ENCODE peak calls at places on chromosomes 1 and 21, in eight cellular contexts. One of them, this sample, is unnamed.
A peak's percentile ranks its signal among the peaks of the same experiment; 100 is the strongest.

GRCh38 chr1:172733815-172734214 is 74.9 kb downstream of the FASLG start:
- DNase-seq in adipocyte: no peak
- DNase-seq in PC-3: no peak
- DNase-seq in fibroblast of lung: no peak
- DNase-seq in neuronal stem cell: no peak
- DNase-seq in neural progenitor cell: no peak
- DNase-seq in endothelial cell of umbilical vein: no peak
- DNase-seq in IMR-90: no peak
- DNase-seq in this sample: no peak

GRCh38 chr1:67973061-67973460 is 77.4 kb downstream of the DIRAS3 start:
- DNase-seq in adipocyte: no peak
- DNase-seq in PC-3: no peak
- DNase-seq in fibroblast of lung: peak; percentile 68
- DNase-seq in neuronal stem cell: no peak
- DNase-seq in neural progenitor cell: no peak
- DNase-seq in endothelial cell of umbilical vein: no peak
- DNase-seq in IMR-90: peak; percentile 16
- DNase-seq in this sample: no peak

GRCh38 chr1:53587252-53587992 is 128.2 kb downstream of the DMRTB1 start:
- DNase-seq in adipocyte: no peak
- DNase-seq in PC-3: no peak
- DNase-seq in fibroblast of lung: no peak
- DNase-seq in neuronal stem cell: no peak
- DNase-seq in neural progenitor cell: no peak
- DNase-seq in endothelial cell of umbilical vein: no peak
- DNase-seq in IMR-90: no peak
- DNase-seq in this sample: no peak

GRCh38 chr1:172359531-172359991 is 60.9 kb upstream of the C1orf105 start:
- DNase-seq in adipocyte: peak; percentile 53
- DNase-seq in PC-3: peak; percentile 98
- DNase-seq in fibroblast of lung: peak; percentile 94
- DNase-seq in neuronal stem cell: no peak
- DNase-seq in neural progenitor cell: no peak
- DNase-seq in endothelial cell of umbilical vein: peak; percentile 90
- DNase-seq in IMR-90: peak; percentile 54
- DNase-seq in this sample: no peak

GRCh38 chr21:42472521-42472920 is 23.5 kb downstream of the RSPH1 start:
- DNase-seq in adipocyte: no peak
- DNase-seq in PC-3: no peak
- DNase-seq in fibroblast of lung: no peak
- DNase-seq in neuronal stem cell: no peak
- DNase-seq in neural progenitor cell: no peak
- DNase-seq in endothelial cell of umbilical vein: no peak
- DNase-seq in IMR-90: no peak
- DNase-seq in this sample: no peak

GRCh38 chr1:62800274-62800673 is 16.3 kb downstream of the ATG4C start:
- DNase-seq in adipocyte: no peak
- DNase-seq in PC-3: no peak
- DNase-seq in fibroblast of lung: no peak
- DNase-seq in neuronal stem cell: no peak
- DNase-seq in neural progenitor cell: no peak
- DNase-seq in endothelial cell of umbilical vein: no peak
- DNase-seq in IMR-90: no peak
- DNase-seq in this sample: no peak

GRCh38 chr1:53541761-53542550 is 82.8 kb downstream of the DMRTB1 start:
- DNase-seq in adipocyte: peak; percentile 98
- DNase-seq in PC-3: peak; percentile 35
- DNase-seq in fibroblast of lung: peak; percentile 91
- DNase-seq in neuronal stem cell: no peak
- DNase-seq in neural progenitor cell: peak; percentile 54
- DNase-seq in endothelial cell of umbilical vein: no peak
- DNase-seq in IMR-90: peak; percentile 90
- DNase-seq in this sample: no peak

GRCh38 chr21:33901421-33902288 is 13.9 kb downstream of the ATP5PO start:
- DNase-seq in adipocyte: peak; percentile 70
- DNase-seq in PC-3: peak; percentile 55
- DNase-seq in fibroblast of lung: peak; percentile 70
- DNase-seq in neuronal stem cell: no peak
- DNase-seq in neural progenitor cell: peak; percentile 74
- DNase-seq in endothelial cell of umbilical vein: peak; percentile 56
- DNase-seq in IMR-90: peak; percentile 67
- DNase-seq in this sample: peak; percentile 40

GRCh38 chr1:12591267-12591938 is 26.6 kb downstream of the DHRS3 start:
- DNase-seq in adipocyte: no peak
- DNase-seq in PC-3: no peak
- DNase-seq in fibroblast of lung: peak; percentile 60
- DNase-seq in neuronal stem cell: no peak
- DNase-seq in neural progenitor cell: no peak
- DNase-seq in endothelial cell of umbilical vein: no peak
- DNase-seq in IMR-90: no peak
- DNase-seq in this sample: no peak

GRCh38 chr1:212178830-212179370 is 106.3 kb upstream of the PPP2R5A start:
- DNase-seq in adipocyte: no peak
- DNase-seq in PC-3: no peak
- DNase-seq in fibroblast of lung: no peak
- DNase-seq in neuronal stem cell: no peak
- DNase-seq in neural progenitor cell: no peak
- DNase-seq in endothelial cell of umbilical vein: no peak
- DNase-seq in IMR-90: peak; percentile 7
- DNase-seq in this sample: no peak

GRCh38 chr1:51906306-51907078 is 28.0 kb upstream of the NRDC start:
- DNase-seq in adipocyte: peak; percentile 67
- DNase-seq in PC-3: peak; percentile 22
- DNase-seq in fibroblast of lung: peak; percentile 66
- DNase-seq in neuronal stem cell: no peak
- DNase-seq in neural progenitor cell: no peak
- DNase-seq in endothelial cell of umbilical vein: no peak
- DNase-seq in IMR-90: peak; percentile 82
- DNase-seq in this sample: no peak

GRCh38 chr1:154155282-154155681 is 409 bp upstream of the NUP210L start:
- DNase-seq in adipocyte: peak; percentile 55
- DNase-seq in PC-3: no peak
- DNase-seq in fibroblast of lung: no peak
- DNase-seq in neuronal stem cell: no peak
- DNase-seq in neural progenitor cell: no peak
- DNase-seq in endothelial cell of umbilical vein: peak; percentile 94
- DNase-seq in IMR-90: peak; percentile 72
- DNase-seq in this sample: no peak

DNA sequence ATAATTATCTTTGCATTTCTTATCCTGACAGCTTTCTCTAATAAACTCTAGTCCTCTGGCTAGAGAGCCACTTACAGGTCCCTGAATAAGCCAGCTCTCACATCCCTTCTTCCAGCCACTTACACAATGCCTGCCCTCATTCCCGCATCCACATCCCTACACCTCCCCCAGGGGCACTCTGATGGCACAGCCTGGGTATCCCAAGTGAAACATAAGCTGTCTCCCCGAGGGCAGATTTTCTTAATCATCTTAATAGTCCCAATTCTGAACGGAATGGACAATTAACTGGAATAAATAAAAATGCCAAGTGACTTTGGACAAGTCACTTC is 4.9 kb downstream of the RHOC start:
- DNase-seq in adipocyte: no peak
- DNase-seq in PC-3: no peak
- DNase-seq in fibroblast of lung: no peak
- DNase-seq in neuronal stem cell: no peak
- DNase-seq in neural progenitor cell: no peak
- DNase-seq in endothelial cell of umbilical vein: no peak
- DNase-seq in IMR-90: no peak
- DNase-seq in this sample: no peak
- H3K9ac ChIP-seq in adipocyte: peak overlapping the region; percentile 30
- H3K9ac ChIP-seq in PC-3: no peak overlapping the region
- H3K9ac ChIP-seq in fibroblast of lung: no peak overlapping the region
- H3K9ac ChIP-seq in neuronal stem cell: no peak overlapping the region
- H3K9ac ChIP-seq in neural progenitor cell: no peak overlapping the region
- H3K9ac ChIP-seq in endothelial cell of umbilical vein: no peak overlapping the region
- H3K9ac ChIP-seq in IMR-90: no peak overlapping the region
- H3K9ac ChIP-seq in this sample: no peak overlapping the region

GRCh38 chr1:28233264-28233606 is 406 bp upstream of the DNAJC8 start:
- DNase-seq in adipocyte: no peak
- DNase-seq in PC-3: no peak
- DNase-seq in fibroblast of lung: no peak
- DNase-seq in neuronal stem cell: no peak
- DNase-seq in neural progenitor cell: no peak
- DNase-seq in endothelial cell of umbilical vein: no peak
- DNase-seq in IMR-90: no peak
- DNase-seq in this sample: no peak

GRCh38 chr1:28235746-28236655 is at the start of gene ATP5IF1:
- DNase-seq in adipocyte: peak; percentile 99
- DNase-seq in PC-3: peak; percentile 98
- DNase-seq in fibroblast of lung: peak; percentile 98
- DNase-seq in neuronal stem cell: peak; percentile 93
- DNase-seq in neural progenitor cell: peak; percentile 98
- DNase-seq in endothelial cell of umbilical vein: peak; percentile 99
- DNase-seq in IMR-90: peak; percentile 97
- DNase-seq in this sample: peak; percentile 97

GRCh38 chr1:28229089-28229488 is 3.7 kb downstream of the DNAJC8 start:
- DNase-seq in adipocyte: no peak
- DNase-seq in PC-3: no peak
- DNase-seq in fibroblast of lung: no peak
- DNase-seq in neuronal stem cell: no peak
- DNase-seq in neural progenitor cell: no peak
- DNase-seq in endothelial cell of umbilical vein: no peak
- DNase-seq in IMR-90: no peak
- DNase-seq in this sample: no peak

GRCh38 chr1:28236656-28237331 is 870 bp downstream of the ATP5IF1 start:
- DNase-seq in adipocyte: peak; percentile 22
- DNase-seq in PC-3: no peak
- DNase-seq in fibroblast of lung: no peak
- DNase-seq in neuronal stem cell: no peak
- DNase-seq in neural progenitor cell: peak; percentile 8
- DNase-seq in endothelial cell of umbilical vein: no peak
- DNase-seq in IMR-90: no peak
- DNase-seq in this sample: no peak

DNA sequence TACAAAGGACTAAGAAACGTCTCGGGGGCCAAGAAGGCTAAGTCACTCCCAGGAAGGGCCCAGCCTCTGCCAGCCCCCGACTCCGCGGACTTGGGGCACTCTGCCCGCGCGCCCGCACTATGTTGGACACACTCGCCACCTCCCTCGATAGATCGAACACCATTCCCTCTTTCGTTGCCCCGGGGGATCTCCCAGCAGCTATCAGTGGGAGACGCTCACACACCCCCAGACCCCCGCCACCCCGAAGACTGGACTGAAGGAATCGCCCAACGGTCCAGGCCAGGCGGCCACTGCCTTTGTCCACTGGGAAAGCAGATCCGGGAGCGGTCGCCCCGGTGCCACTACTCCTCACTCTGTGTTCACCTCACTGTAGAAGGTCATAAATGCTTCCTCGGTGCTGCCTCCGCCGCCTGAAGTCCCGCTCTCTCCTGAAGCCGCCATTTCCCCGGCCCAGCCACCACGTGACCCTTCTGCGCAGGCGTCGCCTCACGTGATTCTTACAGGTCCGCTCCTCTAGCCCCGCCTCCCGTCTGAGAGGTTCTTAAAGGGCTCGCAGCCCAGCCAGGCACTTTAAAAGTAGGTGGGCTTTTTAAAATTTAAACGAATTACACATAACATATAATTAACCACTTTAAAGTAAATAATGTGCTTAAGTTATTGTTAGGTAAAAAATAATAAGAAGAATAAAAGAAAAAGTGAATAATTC is at the start of gene DNAJC8:
- DNase-seq in adipocyte: peak; percentile 99
- DNase-seq in PC-3: peak; percentile 87
- DNase-seq in fibroblast of lung: peak; percentile 88
- DNase-seq in neuronal stem cell: peak; percentile 79
- DNase-seq in neural progenitor cell: peak; percentile 97
- DNase-seq in endothelial cell of umbilical vein: peak; percentile 91
- DNase-seq in IMR-90: peak; percentile 90
- DNase-seq in this sample: peak; percentile 95
- H3K9ac ChIP-seq in adipocyte: peak within 1 kb of the TSS; percentile 94
- H3K9ac ChIP-seq in PC-3: peak within 1 kb of the TSS; percentile 95
- H3K9ac ChIP-seq in fibroblast of lung: peak within 1 kb of the TSS; percentile 91
- H3K9ac ChIP-seq in neuronal stem cell: peak within 1 kb of the TSS; percentile 94
- H3K9ac ChIP-seq in neural progenitor cell: peak within 1 kb of the TSS; percentile 98
- H3K9ac ChIP-seq in endothelial cell of umbilical vein: peak within 1 kb of the TSS; percentile 97
- H3K9ac ChIP-seq in IMR-90: peak within 1 kb of the TSS; percentile 97
- H3K9ac ChIP-seq in this sample: peak within 1 kb of the TSS; percentile 83

GRCh38 chr1:227923353-227924167 is 24.2 kb downstream of the WNT9A start:
- DNase-seq in adipocyte: no peak
- DNase-seq in PC-3: no peak
- DNase-seq in fibroblast of lung: no peak
- DNase-seq in neuronal stem cell: no peak
- DNase-seq in neural progenitor cell: no peak
- DNase-seq in endothelial cell of umbilical vein: no peak
- DNase-seq in IMR-90: no peak
- DNase-seq in this sample: no peak

GRCh38 chr1:227926216-227926791 is 21.4 kb downstream of the WNT9A start:
- DNase-seq in adipocyte: no peak
- DNase-seq in PC-3: no peak
- DNase-seq in fibroblast of lung: no peak
- DNase-seq in neuronal stem cell: no peak
- DNase-seq in neural progenitor cell: no peak
- DNase-seq in endothelial cell of umbilical vein: no peak
- DNase-seq in IMR-90: no peak
- DNase-seq in this sample: no peak

GRCh38 chr1:227925582-227926198 is 22.0 kb downstream of the WNT9A start:
- DNase-seq in adipocyte: no peak
- DNase-seq in PC-3: no peak
- DNase-seq in fibroblast of lung: no peak
- DNase-seq in neuronal stem cell: no peak
- DNase-seq in neural progenitor cell: no peak
- DNase-seq in endothelial cell of umbilical vein: no peak
- DNase-seq in IMR-90: no peak
- DNase-seq in this sample: no peak

GRCh38 chr1:227924168-227924837 is 23.4 kb downstream of the WNT9A start:
- DNase-seq in adipocyte: no peak
- DNase-seq in PC-3: no peak
- DNase-seq in fibroblast of lung: no peak
- DNase-seq in neuronal stem cell: no peak
- DNase-seq in neural progenitor cell: no peak
- DNase-seq in endothelial cell of umbilical vein: no peak
- DNase-seq in IMR-90: no peak
- DNase-seq in this sample: no peak

GRCh38 chr1:227924838-227925574 is 22.7 kb downstream of the WNT9A start:
- DNase-seq in adipocyte: no peak
- DNase-seq in PC-3: peak; percentile 41
- DNase-seq in fibroblast of lung: no peak
- DNase-seq in neuronal stem cell: no peak
- DNase-seq in neural progenitor cell: no peak
- DNase-seq in endothelial cell of umbilical vein: no peak
- DNase-seq in IMR-90: no peak
- DNase-seq in this sample: no peak
- H3K9ac ChIP-seq in adipocyte: no peak overlapping the region
- H3K9ac ChIP-seq in PC-3: no peak overlapping the region
- H3K9ac ChIP-seq in fibroblast of lung: no peak overlapping the region
- H3K9ac ChIP-seq in neuronal stem cell: no peak overlapping the region
- H3K9ac ChIP-seq in neural progenitor cell: no peak overlapping the region
- H3K9ac ChIP-seq in endothelial cell of umbilical vein: no peak overlapping the region
- H3K9ac ChIP-seq in IMR-90: no peak overlapping the region
- H3K9ac ChIP-seq in this sample: no peak overlapping the region

DNA sequence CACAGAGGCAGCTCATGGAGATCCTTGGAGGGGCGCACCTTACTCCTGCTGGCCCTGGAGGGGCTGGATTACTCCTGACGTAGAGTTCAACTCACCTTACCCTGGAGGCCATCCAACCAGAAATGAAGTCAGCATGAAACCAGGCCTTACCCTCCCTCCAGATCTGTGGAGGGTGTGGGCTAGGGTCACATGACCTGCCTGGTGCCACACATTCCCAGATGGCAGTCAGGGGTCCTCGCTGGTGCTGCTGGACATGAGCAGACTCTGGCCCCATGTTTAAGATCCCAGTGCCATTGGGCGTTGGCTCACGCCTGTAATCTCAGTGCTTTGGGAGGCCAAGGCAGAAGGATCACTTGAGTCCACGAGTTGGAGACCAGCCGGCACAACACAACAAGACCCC is 4.5 kb downstream of the C21orf58 start:
- DNase-seq in adipocyte: no peak
- DNase-seq in PC-3: no peak
- DNase-seq in fibroblast of lung: no peak
- DNase-seq in neuronal stem cell: no peak
- DNase-seq in neural progenitor cell: no peak
- DNase-seq in endothelial cell of umbilical vein: no peak
- DNase-seq in IMR-90: no peak
- DNase-seq in this sample: no peak
- H3K9ac ChIP-seq in adipocyte: no peak overlapping the region
- H3K9ac ChIP-seq in PC-3: no peak overlapping the region
- H3K9ac ChIP-seq in fibroblast of lung: no peak overlapping the region
- H3K9ac ChIP-seq in neuronal stem cell: no peak overlapping the region
- H3K9ac ChIP-seq in neural progenitor cell: no peak overlapping the region
- H3K9ac ChIP-seq in endothelial cell of umbilical vein: no peak overlapping the region
- H3K9ac ChIP-seq in IMR-90: no peak overlapping the region
- H3K9ac ChIP-seq in this sample: no peak overlapping the region